ENCODE peak calls at places on chromosomes 7 and 10, in six cellular contexts. B, I, X, Q, J and L are unnamed samples.
A peak's percentile ranks its signal among the peaks of the same experiment; 100 is the strongest.

GRCh38 chr7:26850193-26850651 is 14.2 kb downstream of the SKAP2 start:
- DNase-seq in I (peak; percentile 28), Q (no peak), J (no peak), X (no peak), B (no peak), L (no peak)

GRCh38 chr7:36852017-36852416 is 127.7 kb upstream of the AOAH start:
- DNase-seq in Q (no peak), X (no peak), I (no peak), J (no peak), B (no peak), L (no peak)

GRCh38 chr7:157139142-157140117 is 704 bp downstream of the UBE3C start:
- DNase-seq in B (peak; percentile 30), X (peak; percentile 42), Q (no peak), J (peak; percentile 42), I (peak; percentile 38), L (no peak)

GRCh38 chr10:112471878-112472487 is 25.0 kb downstream of the VTI1A start:
- DNase-seq in I (peak; percentile 68), Q (no peak), X (no peak), B (no peak), J (no peak), L (no peak)

GRCh38 chr10:28553963-28554362 is 21.0 kb downstream of the WAC start:
- DNase-seq in X (no peak), B (no peak), Q (no peak), J (no peak), I (no peak), L (no peak)

GRCh38 chr7:116616555-116617059 is 55.4 kb upstream of the MET start:
- DNase-seq in X (no peak), Q (no peak), B (no peak), J (no peak), I (peak; percentile 36), L (no peak)

GRCh38 chr10:27783660-27784059 is 38.0 kb upstream of the MKX start:
- DNase-seq in I (peak; percentile 62), J (no peak), Q (peak; percentile 10), X (peak; percentile 17), B (peak; percentile 27), L (no peak)

GRCh38 chr10:43230101-43230908 is 36.6 kb downstream of the RASGEF1A start:
- DNase-seq in I (no peak), J (peak; percentile 5), Q (no peak), B (no peak), X (peak; percentile 10), L (no peak)

GRCh38 chr10:73576178-73576889 is 14.8 kb downstream of the USP54 start:
- DNase-seq in X (peak; percentile 61), Q (peak; percentile 68), B (peak; percentile 64), I (peak; percentile 91), J (no peak), L (no peak)

GRCh38 chr10:77820349-77820748 is 106.2 kb downstream of the DLG5 start:
- DNase-seq in J (no peak), I (peak; percentile 22), X (no peak), B (no peak), Q (no peak), L (no peak)

GRCh38 chr7:6640246-6640721 is 3.2 kb downstream of the ZNF316 start:
- DNase-seq in X (no peak), Q (peak; percentile 10), I (peak; percentile 31), J (peak; percentile 35), B (no peak), L (no peak)

GRCh38 chr10:121900443-121901174 is 27.2 kb downstream of the ATE1 start:
- DNase-seq in Q (no peak), J (no peak), X (no peak), B (no peak), I (peak; percentile 71), L (no peak)

GRCh38 chr10:37314862-37315261 is 189.5 kb downstream of the ANKRD30A start:
- DNase-seq in X (no peak), Q (no peak), B (no peak), I (no peak), J (no peak), L (no peak)

GRCh38 chr7:46759711-46760480 is 822.0 kb downstream of the TNS3 start:
- DNase-seq in J (no peak), B (no peak), I (peak; percentile 38), Q (no peak), X (no peak), L (no peak)

GRCh38 chr7:155721056-155721455 is 76.6 kb downstream of the RBM33 start:
- DNase-seq in I (no peak), B (no peak), X (no peak), Q (no peak), J (no peak), L (no peak)

GRCh38 chr7:27641576-27642230 is 21.0 kb downstream of the HIBADH start:
- DNase-seq in Q (no peak), I (no peak), J (no peak), X (no peak), B (no peak), L (no peak)

GRCh38 chr10:73871915-73872710 is 2.2 kb downstream of the CAMK2G start:
- DNase-seq in J (no peak), I (peak; percentile 36), Q (no peak), X (no peak), B (no peak), L (no peak)

GRCh38 chr10:97584060-97584797 is at the start of gene HOGA1:
- DNase-seq in J (peak; percentile 86), X (peak; percentile 64), B (peak; percentile 87), Q (no peak), I (peak; percentile 55), L (peak; percentile 90)

GRCh38 chr7:42104231-42104630 is 132.8 kb downstream of the GLI3 start:
- DNase-seq in B (no peak), Q (no peak), X (no peak), J (no peak), I (no peak), L (no peak)

GRCh38 chr10:105150486-105150885 is 509.4 kb downstream of the SORCS3 start:
- DNase-seq in I (no peak), B (no peak), Q (no peak), J (no peak), X (no peak), L (no peak)

GRCh38 chr7:25856056-25856780 is 295.8 kb upstream of the NFE2L3 start:
- DNase-seq in I (peak; percentile 37), B (peak; percentile 50), X (no peak), J (no peak), Q (no peak), L (no peak)

GRCh38 chr10:90919683-90920574 is 958 bp downstream of the ANKRD1 start:
- DNase-seq in I (no peak), B (no peak), J (no peak), X (no peak), Q (no peak), L (no peak)

GRCh38 chr7:2198206-2198605 is 34.5 kb downstream of the MAD1L1 start:
- DNase-seq in B (no peak), J (no peak), Q (no peak), X (no peak), I (no peak), L (no peak)

GRCh38 chr7:67950321-67951083 is 953.9 kb downstream of the TYW1 start:
- DNase-seq in J (no peak), Q (no peak), X (no peak), B (no peak), I (no peak), L (no peak)

GRCh38 chr7:95921543-95921942 is 149.2 kb downstream of the DYNC1I1 start:
- DNase-seq in X (no peak), Q (no peak), B (no peak), I (no peak), J (no peak), L (no peak)

GRCh38 chr10:97407211-97407951 is 6.2 kb upstream of the RRP12 start:
- DNase-seq in I (peak; percentile 78), B (no peak), Q (no peak), X (peak; percentile 48), J (no peak), L (no peak)

GRCh38 chr7:32588657-32589056 is 93.4 kb downstream of the AVL9 start:
- DNase-seq in J (no peak), X (no peak), B (no peak), Q (peak; percentile 46), I (peak; percentile 73), L (no peak)

GRCh38 chr7:91852263-91852741 is 28.2 kb downstream of the MTERF1 start:
- DNase-seq in I (peak; percentile 12), Q (no peak), X (no peak), B (no peak), J (no peak), L (no peak)
- TF ChIP-seq CTCF in I (peak; percentile 22), Q (peak; percentile 12), X (no peak), B (no peak), J (no peak), L (peak; percentile 38)

GRCh38 chr10:86392723-86393094 is 26.1 kb upstream of the GRID1 start:
- DNase-seq in J (no peak), B (no peak), X (no peak), I (no peak), Q (no peak), L (no peak)
- H3K4me3 ChIP-seq in J (no peak overlapping the region), B (no peak overlapping the region), X (no peak overlapping the region), I (no peak overlapping the region), Q (no peak overlapping the region), L (no peak overlapping the region)

DNA sequence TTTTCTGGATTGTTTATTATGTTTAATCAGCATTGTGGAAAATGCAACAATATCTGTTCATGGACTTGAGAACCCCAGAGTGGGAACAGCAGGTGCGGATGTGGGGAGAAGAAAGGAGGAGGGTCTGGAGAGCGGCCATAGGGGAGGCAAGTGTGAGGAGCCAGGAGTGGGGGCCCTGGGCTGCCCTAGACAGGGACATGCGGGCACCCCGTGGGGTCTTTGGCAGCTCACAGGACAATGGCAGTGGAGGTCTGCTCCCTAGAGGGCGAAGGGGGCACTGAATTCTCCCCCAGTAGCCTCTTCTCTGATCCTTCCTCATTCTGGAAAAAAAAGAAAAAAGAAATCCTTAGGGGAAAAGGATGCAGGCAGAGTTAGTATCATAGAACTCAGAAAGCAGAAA is 8.9 kb downstream of the TMEM176B start:
- DNase-seq in Q (no peak), J (no peak), X (no peak), I (no peak), B (no peak), L (no peak)
- TF ChIP-seq CTCF in Q (no peak), J (no peak), X (no peak), I (no peak), B (no peak), L (no peak)

DNA sequence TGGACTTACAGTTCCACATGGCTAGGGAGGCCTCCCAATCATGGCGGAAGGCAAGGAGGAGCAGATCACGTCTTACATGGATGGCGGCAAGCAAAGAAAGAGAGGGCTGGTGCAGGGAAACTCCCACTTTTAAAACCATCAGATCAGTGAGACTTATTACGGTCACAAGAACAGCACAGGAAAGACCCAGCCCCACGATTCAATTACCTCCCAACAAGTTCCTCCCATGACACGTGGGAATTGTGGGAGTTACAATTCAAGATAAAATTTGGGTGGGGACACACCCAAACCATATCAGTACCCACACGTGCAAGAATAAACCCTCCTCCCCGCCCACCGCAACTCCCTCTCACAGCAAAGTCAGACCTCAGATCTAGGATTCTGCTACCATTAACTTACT is 4.5 kb upstream of the AIFM2 start:
- DNase-seq in I (no peak), X (no peak), B (no peak), J (no peak), Q (no peak), L (no peak)
- H3K4me3 ChIP-seq in I (no peak overlapping the region), X (no peak overlapping the region), B (no peak overlapping the region), J (no peak overlapping the region), Q (no peak overlapping the region), L (no peak overlapping the region)